ENCODE peak calls at places on chromosomes 7 and 10, in eight cellular contexts. One of them, this sample, is unnamed.

GRCh38 chr10:24824536-24824935 is 100.8 kb upstream of the ARHGAP21 start:
- DNase-seq in lower lobe of right lung: no peak
- DNase-seq in NT2/D1: no peak
- DNase-seq in skeletal muscle cell: no peak
- DNase-seq in foreskin fibroblast: no peak
- DNase-seq in psoas muscle: no peak
- DNase-seq in CD8-positive, alpha-beta T cell: no peak
- DNase-seq in H7: no peak
- DNase-seq in this sample: no peak

GRCh38 chr7:26293569-26294308 is 2.1 kb downstream of the SNX10 start:
- DNase-seq in lower lobe of right lung: no peak
- DNase-seq in NT2/D1: no peak
- DNase-seq in skeletal muscle cell: no peak
- DNase-seq in foreskin fibroblast: no peak
- DNase-seq in psoas muscle: no peak
- DNase-seq in CD8-positive, alpha-beta T cell: peak; percentile 37
- DNase-seq in H7: no peak
- DNase-seq in this sample: no peak

GRCh38 chr10:88413412-88413811 is 169.7 kb downstream of the RNLS start:
- DNase-seq in lower lobe of right lung: no peak
- DNase-seq in NT2/D1: no peak
- DNase-seq in skeletal muscle cell: no peak
- DNase-seq in foreskin fibroblast: no peak
- DNase-seq in psoas muscle: no peak
- DNase-seq in CD8-positive, alpha-beta T cell: no peak
- DNase-seq in H7: no peak
- DNase-seq in this sample: no peak

GRCh38 chr7:121475806-121476205 is 79.7 kb upstream of the FAM3C start:
- DNase-seq in lower lobe of right lung: no peak
- DNase-seq in NT2/D1: no peak
- DNase-seq in skeletal muscle cell: no peak
- DNase-seq in foreskin fibroblast: no peak
- DNase-seq in psoas muscle: no peak
- DNase-seq in CD8-positive, alpha-beta T cell: no peak
- DNase-seq in H7: no peak
- DNase-seq in this sample: no peak

GRCh38 chr7:111560773-111561658 is 1.3 kb downstream of the IMMP2L start:
- DNase-seq in lower lobe of right lung: no peak
- DNase-seq in NT2/D1: no peak
- DNase-seq in skeletal muscle cell: peak; percentile 30
- DNase-seq in foreskin fibroblast: peak; percentile 74
- DNase-seq in psoas muscle: no peak
- DNase-seq in CD8-positive, alpha-beta T cell: no peak
- DNase-seq in H7: no peak
- DNase-seq in this sample: no peak

GRCh38 chr7:88842217-88842616 is 46.7 kb upstream of the TEX47 start:
- DNase-seq in lower lobe of right lung: no peak
- DNase-seq in NT2/D1: no peak
- DNase-seq in skeletal muscle cell: no peak
- DNase-seq in foreskin fibroblast: no peak
- DNase-seq in psoas muscle: no peak
- DNase-seq in CD8-positive, alpha-beta T cell: no peak
- DNase-seq in H7: no peak
- DNase-seq in this sample: no peak

GRCh38 chr7:28155964-28156363 is 24.6 kb downstream of the JAZF1 start:
- DNase-seq in lower lobe of right lung: no peak
- DNase-seq in NT2/D1: no peak
- DNase-seq in skeletal muscle cell: peak; percentile 82
- DNase-seq in foreskin fibroblast: peak; percentile 84
- DNase-seq in psoas muscle: no peak
- DNase-seq in CD8-positive, alpha-beta T cell: no peak
- DNase-seq in H7: no peak
- DNase-seq in this sample: no peak

GRCh38 chr10:68088744-68089143 is 13.7 kb upstream of the HERC4 start:
- DNase-seq in lower lobe of right lung: no peak
- DNase-seq in NT2/D1: no peak
- DNase-seq in skeletal muscle cell: no peak
- DNase-seq in foreskin fibroblast: no peak
- DNase-seq in psoas muscle: no peak
- DNase-seq in CD8-positive, alpha-beta T cell: no peak
- DNase-seq in H7: no peak
- DNase-seq in this sample: no peak

GRCh38 chr10:98340261-98340675 is 72.3 kb upstream of the LOXL4 start:
- DNase-seq in lower lobe of right lung: no peak
- DNase-seq in NT2/D1: no peak
- DNase-seq in skeletal muscle cell: no peak
- DNase-seq in foreskin fibroblast: peak; percentile 63
- DNase-seq in psoas muscle: no peak
- DNase-seq in CD8-positive, alpha-beta T cell: no peak
- DNase-seq in H7: no peak
- DNase-seq in this sample: no peak

GRCh38 chr7:135650831-135651573 is 11.3 kb upstream of the STMP1 start:
- DNase-seq in lower lobe of right lung: no peak
- DNase-seq in NT2/D1: no peak
- DNase-seq in skeletal muscle cell: peak; percentile 28
- DNase-seq in foreskin fibroblast: peak; percentile 76
- DNase-seq in psoas muscle: no peak
- DNase-seq in CD8-positive, alpha-beta T cell: no peak
- DNase-seq in H7: no peak
- DNase-seq in this sample: no peak

GRCh38 chr10:3776796-3777571 is 8.0 kb downstream of the KLF6 start:
- DNase-seq in lower lobe of right lung: no peak
- DNase-seq in NT2/D1: no peak
- DNase-seq in skeletal muscle cell: peak; percentile 77
- DNase-seq in foreskin fibroblast: peak; percentile 91
- DNase-seq in psoas muscle: peak; percentile 40
- DNase-seq in CD8-positive, alpha-beta T cell: no peak
- DNase-seq in H7: no peak
- DNase-seq in this sample: peak; percentile 42

GRCh38 chr7:74266191-74266963 is 12.2 kb upstream of the RFC2 start:
- DNase-seq in lower lobe of right lung: no peak
- DNase-seq in NT2/D1: no peak
- DNase-seq in skeletal muscle cell: no peak
- DNase-seq in foreskin fibroblast: peak; percentile 26
- DNase-seq in psoas muscle: no peak
- DNase-seq in CD8-positive, alpha-beta T cell: no peak
- DNase-seq in H7: no peak
- DNase-seq in this sample: no peak

GRCh38 chr10:73478636-73479035 is 17.2 kb downstream of the PPP3CB start:
- DNase-seq in lower lobe of right lung: no peak
- DNase-seq in NT2/D1: no peak
- DNase-seq in skeletal muscle cell: no peak
- DNase-seq in foreskin fibroblast: no peak
- DNase-seq in psoas muscle: no peak
- DNase-seq in CD8-positive, alpha-beta T cell: no peak
- DNase-seq in H7: no peak
- DNase-seq in this sample: no peak

GRCh38 chr10:127971101-127971946 is 64.4 kb downstream of the PTPRE start:
- DNase-seq in lower lobe of right lung: no peak
- DNase-seq in NT2/D1: no peak
- DNase-seq in skeletal muscle cell: no peak
- DNase-seq in foreskin fibroblast: no peak
- DNase-seq in psoas muscle: no peak
- DNase-seq in CD8-positive, alpha-beta T cell: no peak
- DNase-seq in H7: no peak
- DNase-seq in this sample: no peak

GRCh38 chr10:44956717-44957706 is 2.6 kb upstream of the RASSF4 start:
- DNase-seq in lower lobe of right lung: no peak
- DNase-seq in NT2/D1: no peak
- DNase-seq in skeletal muscle cell: no peak
- DNase-seq in foreskin fibroblast: no peak
- DNase-seq in psoas muscle: no peak
- DNase-seq in CD8-positive, alpha-beta T cell: no peak
- DNase-seq in H7: no peak
- DNase-seq in this sample: no peak

GRCh38 chr10:44960098-44960480 is 487 bp downstream of the RASSF4 start:
- DNase-seq in lower lobe of right lung: no peak
- DNase-seq in NT2/D1: no peak
- DNase-seq in skeletal muscle cell: no peak
- DNase-seq in foreskin fibroblast: no peak
- DNase-seq in psoas muscle: no peak
- DNase-seq in CD8-positive, alpha-beta T cell: no peak
- DNase-seq in H7: peak; percentile 60
- DNase-seq in this sample: no peak

GRCh38 chr10:44958897-44959242 is 732 bp upstream of the RASSF4 start:
- DNase-seq in lower lobe of right lung: no peak
- DNase-seq in NT2/D1: no peak
- DNase-seq in skeletal muscle cell: no peak
- DNase-seq in foreskin fibroblast: no peak
- DNase-seq in psoas muscle: no peak
- DNase-seq in CD8-positive, alpha-beta T cell: no peak
- DNase-seq in H7: peak; percentile 31
- DNase-seq in this sample: no peak

GRCh38 chr10:44959243-44960097 is at the start of gene RASSF4:
- DNase-seq in lower lobe of right lung: peak; percentile 97
- DNase-seq in NT2/D1: peak; percentile 68
- DNase-seq in skeletal muscle cell: peak; percentile 39
- DNase-seq in foreskin fibroblast: peak; percentile 93
- DNase-seq in psoas muscle: peak; percentile 94
- DNase-seq in CD8-positive, alpha-beta T cell: peak; percentile 89
- DNase-seq in H7: peak; percentile 99
- DNase-seq in this sample: peak; percentile 96

GRCh38 chr10:44958196-44958896 is 1.3 kb upstream of the RASSF4 start:
- DNase-seq in lower lobe of right lung: no peak
- DNase-seq in NT2/D1: no peak
- DNase-seq in skeletal muscle cell: no peak
- DNase-seq in foreskin fibroblast: peak; percentile 58
- DNase-seq in psoas muscle: no peak
- DNase-seq in CD8-positive, alpha-beta T cell: no peak
- DNase-seq in H7: peak; percentile 11
- DNase-seq in this sample: peak; percentile 33
- H3K4me3 ChIP-seq in lower lobe of right lung: peak overlapping the region; percentile 78
- H3K4me3 ChIP-seq in NT2/D1: peak overlapping the region; percentile 59
- H3K4me3 ChIP-seq in skeletal muscle cell: peak overlapping the region; percentile 72
- H3K4me3 ChIP-seq in foreskin fibroblast: peak overlapping the region; percentile 62
- H3K4me3 ChIP-seq in psoas muscle: peak overlapping the region; percentile 93
- H3K4me3 ChIP-seq in CD8-positive, alpha-beta T cell: peak overlapping the region; percentile 79
- H3K4me3 ChIP-seq in H7: peak overlapping the region; percentile 74
- H3K4me3 ChIP-seq in this sample: peak overlapping the region; percentile 54

GRCh38 chr7:157397751-157398691 is 61.2 kb downstream of the DNAJB6 start:
- DNase-seq in lower lobe of right lung: peak; percentile 58
- DNase-seq in NT2/D1: peak; percentile 44
- DNase-seq in skeletal muscle cell: no peak
- DNase-seq in foreskin fibroblast: peak; percentile 90
- DNase-seq in psoas muscle: peak; percentile 51
- DNase-seq in CD8-positive, alpha-beta T cell: no peak
- DNase-seq in H7: peak; percentile 83
- DNase-seq in this sample: peak; percentile 67

GRCh38 chr7:157399086-157399687 is 62.4 kb downstream of the DNAJB6 start:
- DNase-seq in lower lobe of right lung: no peak
- DNase-seq in NT2/D1: no peak
- DNase-seq in skeletal muscle cell: no peak
- DNase-seq in foreskin fibroblast: no peak
- DNase-seq in psoas muscle: no peak
- DNase-seq in CD8-positive, alpha-beta T cell: no peak
- DNase-seq in H7: no peak
- DNase-seq in this sample: peak; percentile 61

GRCh38 chr7:157402388-157402703 is 65.5 kb downstream of the DNAJB6 start:
- DNase-seq in lower lobe of right lung: no peak
- DNase-seq in NT2/D1: no peak
- DNase-seq in skeletal muscle cell: no peak
- DNase-seq in foreskin fibroblast: no peak
- DNase-seq in psoas muscle: no peak
- DNase-seq in CD8-positive, alpha-beta T cell: no peak
- DNase-seq in H7: no peak
- DNase-seq in this sample: no peak

GRCh38 chr7:157401567-157402387 is 65.0 kb downstream of the DNAJB6 start:
- DNase-seq in lower lobe of right lung: peak; percentile 48
- DNase-seq in NT2/D1: no peak
- DNase-seq in skeletal muscle cell: no peak
- DNase-seq in foreskin fibroblast: no peak
- DNase-seq in psoas muscle: no peak
- DNase-seq in CD8-positive, alpha-beta T cell: no peak
- DNase-seq in H7: no peak
- DNase-seq in this sample: peak; percentile 74

DNA sequence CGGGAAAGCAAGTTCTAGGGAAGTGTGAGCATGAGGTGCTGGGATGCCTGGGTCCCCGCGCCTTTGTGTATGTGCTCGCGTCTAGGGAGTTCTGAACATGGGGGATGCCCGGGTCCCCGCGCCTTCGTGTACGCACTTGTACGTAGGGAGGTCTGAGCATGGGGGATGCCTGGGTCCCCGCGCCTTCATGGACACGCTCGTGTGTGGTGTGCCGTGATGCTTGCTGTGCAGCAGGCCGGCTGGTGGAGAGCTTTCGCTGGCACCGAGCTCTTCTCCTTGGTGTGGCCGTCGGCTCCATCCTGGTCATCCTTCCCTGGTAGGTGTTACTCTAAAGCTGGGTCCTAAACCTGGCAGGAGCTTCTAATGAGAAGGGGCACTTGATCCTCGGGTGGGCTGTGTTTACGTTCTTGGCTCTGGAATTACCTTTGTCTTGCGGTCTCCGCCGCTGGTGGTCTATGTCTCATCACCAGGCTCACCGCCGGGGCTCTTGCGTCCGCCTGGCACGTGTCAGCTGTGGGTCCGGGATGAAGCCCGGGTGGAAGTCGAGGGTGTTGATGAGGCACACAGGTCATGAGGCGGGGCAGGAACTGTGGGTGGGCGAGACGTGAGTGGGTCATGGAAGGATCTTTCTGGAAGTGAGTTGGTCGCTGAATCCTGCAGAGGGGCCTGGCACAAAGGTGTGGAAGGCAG is 63.5 kb downstream of the DNAJB6 start:
- DNase-seq in lower lobe of right lung: no peak
- DNase-seq in NT2/D1: no peak
- DNase-seq in skeletal muscle cell: no peak
- DNase-seq in foreskin fibroblast: no peak
- DNase-seq in psoas muscle: no peak
- DNase-seq in CD8-positive, alpha-beta T cell: no peak
- DNase-seq in H7: no peak
- DNase-seq in this sample: peak; percentile 29
- H3K4me3 ChIP-seq in lower lobe of right lung: no peak overlapping the region
- H3K4me3 ChIP-seq in NT2/D1: no peak overlapping the region
- H3K4me3 ChIP-seq in skeletal muscle cell: no peak overlapping the region
- H3K4me3 ChIP-seq in foreskin fibroblast: no peak overlapping the region
- H3K4me3 ChIP-seq in psoas muscle: no peak overlapping the region
- H3K4me3 ChIP-seq in CD8-positive, alpha-beta T cell: no peak overlapping the region
- H3K4me3 ChIP-seq in H7: no peak overlapping the region
- H3K4me3 ChIP-seq in this sample: no peak overlapping the region

DNA sequence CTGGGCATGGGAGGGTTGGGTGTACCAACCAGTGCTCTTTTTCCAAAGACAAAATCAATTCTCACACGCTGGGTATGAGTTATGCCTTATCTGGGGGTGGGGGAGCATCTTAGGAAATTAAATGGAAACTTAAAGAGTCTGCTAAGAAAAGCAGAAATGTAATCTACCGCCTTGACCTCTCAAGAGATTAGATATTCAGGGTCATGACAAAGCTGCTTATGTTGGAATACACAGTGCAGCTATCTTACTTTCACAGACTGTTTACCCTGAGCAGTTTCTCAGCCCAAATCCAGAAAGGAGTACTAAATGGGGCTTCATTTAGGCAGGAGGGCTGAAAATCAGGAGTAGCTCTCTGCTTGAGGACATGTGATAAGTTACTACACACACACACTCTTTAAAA is 2.6 kb downstream of the MEST start:
- DNase-seq in lower lobe of right lung: no peak
- DNase-seq in NT2/D1: no peak
- DNase-seq in skeletal muscle cell: no peak
- DNase-seq in foreskin fibroblast: no peak
- DNase-seq in psoas muscle: no peak
- DNase-seq in CD8-positive, alpha-beta T cell: no peak
- DNase-seq in H7: no peak
- DNase-seq in this sample: no peak
- H3K4me3 ChIP-seq in lower lobe of right lung: no peak overlapping the region
- H3K4me3 ChIP-seq in NT2/D1: no peak overlapping the region
- H3K4me3 ChIP-seq in skeletal muscle cell: peak overlapping the region; percentile 56
- H3K4me3 ChIP-seq in foreskin fibroblast: peak overlapping the region; percentile 86
- H3K4me3 ChIP-seq in psoas muscle: no peak overlapping the region
- H3K4me3 ChIP-seq in CD8-positive, alpha-beta T cell: no peak overlapping the region
- H3K4me3 ChIP-seq in H7: no peak overlapping the region
- H3K4me3 ChIP-seq in this sample: no peak overlapping the region

GRCh38 chr10:101132636-101133473 is 1.8 kb downstream of the TLX1 start:
- DNase-seq in lower lobe of right lung: no peak
- DNase-seq in NT2/D1: no peak
- DNase-seq in skeletal muscle cell: no peak
- DNase-seq in foreskin fibroblast: no peak
- DNase-seq in psoas muscle: no peak
- DNase-seq in CD8-positive, alpha-beta T cell: no peak
- DNase-seq in H7: peak; percentile 73
- DNase-seq in this sample: no peak
- H3K4me3 ChIP-seq in lower lobe of right lung: no peak overlapping the region
- H3K4me3 ChIP-seq in NT2/D1: no peak overlapping the region
- H3K4me3 ChIP-seq in skeletal muscle cell: no peak overlapping the region
- H3K4me3 ChIP-seq in foreskin fibroblast: no peak overlapping the region
- H3K4me3 ChIP-seq in psoas muscle: no peak overlapping the region
- H3K4me3 ChIP-seq in CD8-positive, alpha-beta T cell: peak overlapping the region; percentile 23
- H3K4me3 ChIP-seq in H7: no peak overlapping the region
- H3K4me3 ChIP-seq in this sample: no peak overlapping the region

This sample was measured in left lung.